ENCODE peak calls at places on chromosome 13, in five cellular contexts. One of them, this sample, is unnamed. For H3K4me1, the result is how much of the 10 kb centered on the place peaks cover.

GRCh38 chr13:112683581-112683980 is 6.3 kb upstream of the ATP11A start:
- DNase-seq in thoracic aorta: no peak
- DNase-seq in esophagus muscularis mucosa: no peak
- DNase-seq in H1: peak
- DNase-seq in IMR-90: no peak
- DNase-seq in this sample: no peak

GRCh38 chr13:98977568-98978270 is at the start of gene DOCK9:
- DNase-seq in thoracic aorta: no peak
- DNase-seq in esophagus muscularis mucosa: no peak
- DNase-seq in H1: peak
- DNase-seq in IMR-90: peak
- DNase-seq in this sample: no peak

GRCh38 chr13:22915442-22916082 is 265.2 kb upstream of the SGCG start:
- DNase-seq in thoracic aorta: no peak
- DNase-seq in esophagus muscularis mucosa: no peak
- DNase-seq in H1: peak
- DNase-seq in IMR-90: peak
- DNase-seq in this sample: peak

GRCh38 chr13:46896346-46897138 is at the start of gene HTR2A:
- DNase-seq in thoracic aorta: no peak
- DNase-seq in esophagus muscularis mucosa: no peak
- DNase-seq in H1: no peak
- DNase-seq in IMR-90: peak
- DNase-seq in this sample: no peak

GRCh38 chr13:23087884-23088283 is 92.9 kb upstream of the SGCG start:
- DNase-seq in thoracic aorta: no peak
- DNase-seq in esophagus muscularis mucosa: no peak
- DNase-seq in H1: peak
- DNase-seq in IMR-90: peak
- DNase-seq in this sample: peak

GRCh38 chr13:77310579-77311279 is 16.2 kb downstream of the MYCBP2 start:
- DNase-seq in thoracic aorta: no peak
- DNase-seq in esophagus muscularis mucosa: no peak
- DNase-seq in H1: no peak
- DNase-seq in IMR-90: no peak
- DNase-seq in this sample: no peak

GRCh38 chr13:50685491-50685890 is 158.0 kb downstream of the DLEU7 start:
- DNase-seq in thoracic aorta: no peak
- DNase-seq in esophagus muscularis mucosa: no peak
- DNase-seq in H1: no peak
- DNase-seq in IMR-90: no peak
- DNase-seq in this sample: no peak

GRCh38 chr13:22114630-22115311 is 443.9 kb downstream of the FGF9 start:
- DNase-seq in thoracic aorta: no peak
- DNase-seq in esophagus muscularis mucosa: no peak
- DNase-seq in H1: no peak
- DNase-seq in IMR-90: peak
- DNase-seq in this sample: no peak

GRCh38 chr13:85411608-85412007 is 387.6 kb downstream of the SLITRK6 start:
- DNase-seq in thoracic aorta: no peak
- DNase-seq in esophagus muscularis mucosa: no peak
- DNase-seq in H1: no peak
- DNase-seq in IMR-90: peak
- DNase-seq in this sample: no peak

GRCh38 chr13:85405316-85405897 is 393.8 kb downstream of the SLITRK6 start:
- DNase-seq in thoracic aorta: no peak
- DNase-seq in esophagus muscularis mucosa: no peak
- DNase-seq in H1: no peak
- DNase-seq in IMR-90: no peak
- DNase-seq in this sample: no peak

GRCh38 chr13:85408415-85408814 is 390.8 kb downstream of the SLITRK6 start:
- DNase-seq in thoracic aorta: no peak
- DNase-seq in esophagus muscularis mucosa: no peak
- DNase-seq in H1: no peak
- DNase-seq in IMR-90: no peak
- DNase-seq in this sample: no peak

GRCh38 chr13:85406269-85406975 is 392.8 kb downstream of the SLITRK6 start:
- DNase-seq in thoracic aorta: no peak
- DNase-seq in esophagus muscularis mucosa: no peak
- DNase-seq in H1: no peak
- DNase-seq in IMR-90: no peak
- DNase-seq in this sample: no peak
- H3K27ac ChIP-seq in thoracic aorta: no peak
- H3K27ac ChIP-seq in esophagus muscularis mucosa: no peak
- H3K27ac ChIP-seq in H1: no peak
- H3K27ac ChIP-seq in IMR-90: no peak
- H3K27ac ChIP-seq in this sample: no peak

GRCh38 chr13:20714161-20714560 is 10.7 kb downstream of the IL17D start:
- DNase-seq in thoracic aorta: no peak
- DNase-seq in esophagus muscularis mucosa: no peak
- DNase-seq in H1: no peak
- DNase-seq in IMR-90: no peak
- DNase-seq in this sample: no peak

GRCh38 chr13:20713014-20713376 is 9.5 kb downstream of the IL17D start:
- DNase-seq in thoracic aorta: no peak
- DNase-seq in esophagus muscularis mucosa: no peak
- DNase-seq in H1: no peak
- DNase-seq in IMR-90: no peak
- DNase-seq in this sample: no peak

GRCh38 chr13:20713751-20714150 is 10.3 kb downstream of the IL17D start:
- DNase-seq in thoracic aorta: no peak
- DNase-seq in esophagus muscularis mucosa: no peak
- DNase-seq in H1: no peak
- DNase-seq in IMR-90: peak
- DNase-seq in this sample: no peak

GRCh38 chr13:20715340-20715732 is 11.8 kb downstream of the IL17D start:
- DNase-seq in thoracic aorta: no peak
- DNase-seq in esophagus muscularis mucosa: no peak
- DNase-seq in H1: no peak
- DNase-seq in IMR-90: no peak
- DNase-seq in this sample: no peak

DNA sequence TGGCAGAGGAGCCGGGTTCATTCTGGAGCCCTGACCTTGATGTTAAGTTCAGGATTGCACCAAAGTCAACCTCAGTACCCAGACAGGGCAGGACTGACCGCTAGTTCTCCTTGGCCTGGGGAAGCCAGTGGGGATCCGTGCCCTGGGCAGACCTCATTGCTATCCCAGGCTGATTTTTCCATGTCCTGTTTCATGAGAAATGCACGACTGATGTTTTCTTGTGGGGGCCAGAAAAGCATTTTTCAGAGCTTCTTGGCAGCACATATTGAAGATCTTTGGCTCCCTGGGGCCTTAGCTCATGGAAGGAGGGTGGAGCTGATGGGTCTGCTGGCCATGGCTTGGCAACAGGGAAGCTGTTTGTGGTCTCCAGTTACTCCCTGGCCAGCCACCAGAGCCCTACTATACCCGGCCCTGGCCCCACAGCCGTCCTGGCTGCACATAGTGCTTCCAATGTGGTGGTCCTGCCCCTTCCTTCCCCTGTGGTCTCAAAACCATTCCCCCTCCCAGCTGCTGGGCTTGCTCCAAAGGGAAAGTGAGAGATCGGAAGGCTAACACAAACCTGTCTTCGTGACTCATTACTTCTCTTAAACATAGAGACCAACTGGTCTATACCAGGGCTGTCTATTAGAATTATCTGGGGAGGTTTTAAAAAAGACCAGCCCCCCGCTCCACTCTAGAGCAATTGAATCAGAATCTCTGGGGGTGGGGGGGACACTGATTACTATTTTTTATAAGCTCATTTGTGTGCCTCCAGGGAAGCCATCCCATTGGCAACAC is 11.3 kb downstream of the IL17D start:
- DNase-seq in thoracic aorta: no peak
- DNase-seq in esophagus muscularis mucosa: no peak
- DNase-seq in H1: no peak
- DNase-seq in IMR-90: peak
- DNase-seq in this sample: no peak
- H3K4me3 ChIP-seq in thoracic aorta: peak
- H3K4me3 ChIP-seq in esophagus muscularis mucosa: peak
- H3K4me3 ChIP-seq in H1: no peak
- H3K4me3 ChIP-seq in IMR-90: peak
- H3K4me3 ChIP-seq in this sample: no peak

DNA sequence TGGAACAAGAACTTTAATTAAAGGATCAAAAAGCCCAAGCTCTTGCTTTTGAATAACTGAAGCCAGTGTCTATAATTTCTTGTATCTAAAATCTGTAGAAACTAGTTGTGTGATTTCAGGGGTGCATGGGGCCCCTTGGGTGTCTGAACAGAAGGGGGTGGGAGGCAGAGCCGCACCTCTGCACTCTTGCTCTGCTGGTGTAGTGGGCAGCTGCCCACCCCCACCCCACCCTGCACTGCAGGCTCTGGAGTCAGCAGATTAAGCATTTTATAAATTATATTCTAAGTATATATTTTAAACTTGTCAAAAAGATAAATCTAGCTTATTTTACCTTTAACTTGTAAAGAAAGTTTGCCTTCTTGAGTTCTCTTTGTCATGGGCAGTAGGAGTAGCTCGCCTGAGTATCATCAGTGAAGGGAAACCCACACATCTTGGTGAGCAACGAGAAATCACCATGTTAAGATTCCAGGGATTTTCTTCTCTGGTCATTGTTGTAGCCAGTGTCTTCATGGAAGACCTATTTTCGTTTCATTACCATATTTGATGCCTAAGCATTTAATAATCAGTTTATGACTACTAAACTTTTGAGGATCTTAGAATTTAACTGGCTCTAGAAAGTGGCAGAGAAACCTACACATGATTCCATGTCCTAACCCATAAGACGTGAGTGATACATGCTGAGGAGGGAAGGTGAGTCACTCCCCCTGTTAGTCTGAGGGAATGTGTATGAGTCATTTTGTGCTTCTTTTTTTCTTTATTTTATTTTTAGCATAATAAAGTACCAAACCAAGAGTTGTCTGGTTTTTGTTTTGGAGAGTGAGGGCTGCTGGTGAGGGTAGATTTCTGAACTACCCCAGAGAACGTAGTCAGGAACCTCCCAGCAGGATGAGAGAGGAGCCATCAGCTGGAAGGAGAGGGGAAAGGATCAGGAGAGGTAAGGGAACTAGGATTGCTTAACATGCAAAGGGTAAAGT is 7.7 kb downstream of the UBE2L5 start:
- DNase-seq in thoracic aorta: no peak
- DNase-seq in esophagus muscularis mucosa: no peak
- DNase-seq in H1: no peak
- DNase-seq in IMR-90: peak
- DNase-seq in this sample: no peak
- H3K4me1 ChIP-seq in thoracic aorta: under half
- H3K4me1 ChIP-seq in esophagus muscularis mucosa: under half
- H3K4me1 ChIP-seq in H1: under half
- H3K4me1 ChIP-seq in IMR-90: under half
- H3K4me1 ChIP-seq in this sample: under half

GRCh38 chr13:24251525-24251924 is 57.9 kb upstream of the C1QTNF9 start:
- DNase-seq in thoracic aorta: no peak
- DNase-seq in esophagus muscularis mucosa: no peak
- DNase-seq in H1: no peak
- DNase-seq in IMR-90: no peak
- DNase-seq in this sample: no peak

GRCh38 chr13:24249586-24249985 is 59.8 kb upstream of the C1QTNF9 start:
- DNase-seq in thoracic aorta: no peak
- DNase-seq in esophagus muscularis mucosa: no peak
- DNase-seq in H1: no peak
- DNase-seq in IMR-90: no peak
- DNase-seq in this sample: no peak

GRCh38 chr13:24254151-24254810 is 55.1 kb upstream of the C1QTNF9 start:
- DNase-seq in thoracic aorta: no peak
- DNase-seq in esophagus muscularis mucosa: no peak
- DNase-seq in H1: no peak
- DNase-seq in IMR-90: no peak
- DNase-seq in this sample: no peak

GRCh38 chr13:24252136-24252535 is 57.2 kb upstream of the C1QTNF9 start:
- DNase-seq in thoracic aorta: no peak
- DNase-seq in esophagus muscularis mucosa: no peak
- DNase-seq in H1: no peak
- DNase-seq in IMR-90: no peak
- DNase-seq in this sample: no peak

GRCh38 chr13:24253520-24254150 is 55.7 kb upstream of the C1QTNF9 start:
- DNase-seq in thoracic aorta: no peak
- DNase-seq in esophagus muscularis mucosa: no peak
- DNase-seq in H1: no peak
- DNase-seq in IMR-90: no peak
- DNase-seq in this sample: no peak
- H3K27ac ChIP-seq in thoracic aorta: no peak
- H3K27ac ChIP-seq in esophagus muscularis mucosa: no peak
- H3K27ac ChIP-seq in H1: no peak
- H3K27ac ChIP-seq in IMR-90: no peak
- H3K27ac ChIP-seq in this sample: no peak

GRCh38 chr13:48579167-48579918 is 46.5 kb upstream of the RCBTB2 start:
- DNase-seq in thoracic aorta: no peak
- DNase-seq in esophagus muscularis mucosa: peak
- DNase-seq in H1: no peak
- DNase-seq in IMR-90: no peak
- DNase-seq in this sample: no peak
- H3K4me3 ChIP-seq in thoracic aorta: no peak
- H3K4me3 ChIP-seq in esophagus muscularis mucosa: no peak
- H3K4me3 ChIP-seq in H1: no peak
- H3K4me3 ChIP-seq in IMR-90: no peak
- H3K4me3 ChIP-seq in this sample: no peak

DNA sequence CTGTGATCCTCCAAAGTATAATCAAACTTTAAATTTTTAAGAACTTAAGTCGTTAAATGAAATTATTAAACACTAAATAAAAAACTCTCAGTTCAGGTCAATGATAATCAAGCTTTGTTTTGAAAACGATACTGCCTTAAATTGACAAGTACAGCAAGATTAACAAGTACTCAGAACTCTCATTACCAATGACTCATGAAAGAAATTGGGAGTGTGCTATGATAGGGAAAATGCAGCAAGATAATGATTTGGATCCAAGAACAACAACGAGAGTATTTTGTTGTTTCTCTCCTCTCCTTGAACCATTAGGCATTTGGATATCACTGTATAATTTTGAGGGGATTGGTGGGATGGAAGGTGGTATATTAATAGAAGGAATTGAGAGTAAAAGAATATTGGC is 10.2 kb downstream of the N4BP2L2 start:
- DNase-seq in thoracic aorta: no peak
- DNase-seq in esophagus muscularis mucosa: no peak
- DNase-seq in H1: no peak
- DNase-seq in IMR-90: peak
- DNase-seq in this sample: no peak
- H3K4me1 ChIP-seq in thoracic aorta: under half
- H3K4me1 ChIP-seq in esophagus muscularis mucosa: half or more
- H3K4me1 ChIP-seq in H1: under half
- H3K4me1 ChIP-seq in IMR-90: under half
- H3K4me1 ChIP-seq in this sample: under half

This sample was measured in iPS DF 6.9.